ENCODE peak calls at places on chromosome 19, in seven cellular contexts. One of them, this sample, is unnamed.

GRCh38 chr19:46133777-46134231 is 9.3 kb upstream of the IGFL3 start:
- DNase-seq in AG08395: no peak
- DNase-seq in mesendoderm: peak
- DNase-seq in CD8-positive, alpha-beta memory T cell: no peak
- DNase-seq in T1000: no peak
- DNase-seq in tibial nerve: no peak
- DNase-seq in heart left ventricle: no peak
- DNase-seq in this sample: no peak

GRCh38 chr19:13043285-13043684 is 48.0 kb downstream of the NFIX start:
- DNase-seq in CD8-positive, alpha-beta memory T cell: no peak
- DNase-seq in T1000: no peak
- DNase-seq in AG08395: no peak
- DNase-seq in tibial nerve: no peak
- DNase-seq in heart left ventricle: no peak
- DNase-seq in mesendoderm: no peak
- DNase-seq in this sample: no peak

GRCh38 chr19:907183-907853 is 5.7 kb downstream of the R3HDM4 start:
- DNase-seq in mesendoderm: no peak
- DNase-seq in heart left ventricle: peak
- DNase-seq in CD8-positive, alpha-beta memory T cell: peak
- DNase-seq in AG08395: no peak
- DNase-seq in T1000: no peak
- DNase-seq in tibial nerve: no peak
- DNase-seq in this sample: no peak

GRCh38 chr19:15780595-15781418 is 6.7 kb upstream of the OR10H5 start:
- DNase-seq in mesendoderm: no peak
- DNase-seq in CD8-positive, alpha-beta memory T cell: no peak
- DNase-seq in heart left ventricle: no peak
- DNase-seq in tibial nerve: peak
- DNase-seq in AG08395: no peak
- DNase-seq in T1000: no peak
- DNase-seq in this sample: no peak

GRCh38 chr19:41706741-41707501 is 1.5 kb upstream of the CEACAM5 start:
- DNase-seq in AG08395: peak
- DNase-seq in CD8-positive, alpha-beta memory T cell: peak
- DNase-seq in heart left ventricle: no peak
- DNase-seq in tibial nerve: no peak
- DNase-seq in T1000: no peak
- DNase-seq in mesendoderm: peak
- DNase-seq in this sample: peak

GRCh38 chr19:7294571-7295212 is 478 bp upstream of the INSR start:
- DNase-seq in heart left ventricle: peak
- DNase-seq in CD8-positive, alpha-beta memory T cell: no peak
- DNase-seq in tibial nerve: peak
- DNase-seq in mesendoderm: peak
- DNase-seq in AG08395: peak
- DNase-seq in T1000: no peak
- DNase-seq in this sample: peak

GRCh38 chr19:37809366-37809765 is 30.0 kb upstream of the ZNF573 start:
- DNase-seq in mesendoderm: no peak
- DNase-seq in T1000: no peak
- DNase-seq in CD8-positive, alpha-beta memory T cell: no peak
- DNase-seq in AG08395: no peak
- DNase-seq in heart left ventricle: no peak
- DNase-seq in tibial nerve: no peak
- DNase-seq in this sample: no peak

GRCh38 chr19:12574036-12574435 is 22.8 kb upstream of the ZNF564 start:
- DNase-seq in tibial nerve: no peak
- DNase-seq in AG08395: no peak
- DNase-seq in mesendoderm: no peak
- DNase-seq in T1000: no peak
- DNase-seq in heart left ventricle: no peak
- DNase-seq in CD8-positive, alpha-beta memory T cell: peak
- DNase-seq in this sample: no peak

GRCh38 chr19:1668339-1669123 is 16.1 kb upstream of the TCF3 start:
- DNase-seq in T1000: no peak
- DNase-seq in tibial nerve: no peak
- DNase-seq in mesendoderm: no peak
- DNase-seq in heart left ventricle: no peak
- DNase-seq in AG08395: peak
- DNase-seq in CD8-positive, alpha-beta memory T cell: no peak
- DNase-seq in this sample: no peak

GRCh38 chr19:49704888-49705642 is 14.1 kb downstream of the CPT1C start:
- DNase-seq in T1000: no peak
- DNase-seq in mesendoderm: no peak
- DNase-seq in AG08395: no peak
- DNase-seq in tibial nerve: no peak
- DNase-seq in heart left ventricle: no peak
- DNase-seq in CD8-positive, alpha-beta memory T cell: no peak
- DNase-seq in this sample: no peak

GRCh38 chr19:7833225-7834156 is 3.5 kb downstream of the EVI5L start:
- DNase-seq in heart left ventricle: peak
- DNase-seq in mesendoderm: no peak
- DNase-seq in AG08395: no peak
- DNase-seq in CD8-positive, alpha-beta memory T cell: no peak
- DNase-seq in T1000: peak
- DNase-seq in tibial nerve: peak
- DNase-seq in this sample: no peak

GRCh38 chr19:30719189-30719990 is 347.2 kb downstream of the ZNF536 start:
- DNase-seq in tibial nerve: peak
- DNase-seq in AG08395: peak
- DNase-seq in CD8-positive, alpha-beta memory T cell: no peak
- DNase-seq in T1000: no peak
- DNase-seq in heart left ventricle: peak
- DNase-seq in mesendoderm: peak
- DNase-seq in this sample: no peak

GRCh38 chr19:47633516-47633915 is 24.6 kb downstream of the BICRA start:
- DNase-seq in tibial nerve: no peak
- DNase-seq in heart left ventricle: no peak
- DNase-seq in CD8-positive, alpha-beta memory T cell: no peak
- DNase-seq in AG08395: no peak
- DNase-seq in mesendoderm: no peak
- DNase-seq in T1000: no peak
- DNase-seq in this sample: no peak

GRCh38 chr19:12884202-12884601 is 2.8 kb downstream of the KLF1 start:
- DNase-seq in heart left ventricle: no peak
- DNase-seq in tibial nerve: no peak
- DNase-seq in CD8-positive, alpha-beta memory T cell: no peak
- DNase-seq in T1000: no peak
- DNase-seq in AG08395: no peak
- DNase-seq in mesendoderm: no peak
- DNase-seq in this sample: no peak

GRCh38 chr19:7078007-7078406 is 8.5 kb downstream of the ZNF557 start:
- DNase-seq in mesendoderm: no peak
- DNase-seq in AG08395: no peak
- DNase-seq in heart left ventricle: no peak
- DNase-seq in T1000: no peak
- DNase-seq in tibial nerve: no peak
- DNase-seq in CD8-positive, alpha-beta memory T cell: no peak
- DNase-seq in this sample: no peak

GRCh38 chr19:54515156-54515555 is 12.5 kb downstream of the LAIR2 start:
- DNase-seq in AG08395: no peak
- DNase-seq in mesendoderm: no peak
- DNase-seq in tibial nerve: no peak
- DNase-seq in T1000: no peak
- DNase-seq in CD8-positive, alpha-beta memory T cell: no peak
- DNase-seq in heart left ventricle: no peak
- DNase-seq in this sample: no peak

GRCh38 chr19:54707932-54708331 is 16.3 kb upstream of the KIR3DL3 start:
- DNase-seq in CD8-positive, alpha-beta memory T cell: no peak
- DNase-seq in tibial nerve: no peak
- DNase-seq in mesendoderm: no peak
- DNase-seq in T1000: no peak
- DNase-seq in heart left ventricle: no peak
- DNase-seq in AG08395: no peak
- DNase-seq in this sample: no peak

GRCh38 chr19:5125797-5126497 is 157.0 kb downstream of the KDM4B start:
- DNase-seq in CD8-positive, alpha-beta memory T cell: no peak
- DNase-seq in T1000: no peak
- DNase-seq in tibial nerve: no peak
- DNase-seq in heart left ventricle: no peak
- DNase-seq in AG08395: peak
- DNase-seq in mesendoderm: peak
- DNase-seq in this sample: no peak

GRCh38 chr19:16366433-16367268 is 42.0 kb downstream of the KLF2 start:
- DNase-seq in mesendoderm: no peak
- DNase-seq in tibial nerve: no peak
- DNase-seq in T1000: no peak
- DNase-seq in heart left ventricle: no peak
- DNase-seq in AG08395: no peak
- DNase-seq in CD8-positive, alpha-beta memory T cell: peak
- DNase-seq in this sample: no peak

GRCh38 chr19:28521169-28521568 is 691.8 kb downstream of the UQCRFS1 start:
- DNase-seq in mesendoderm: no peak
- DNase-seq in CD8-positive, alpha-beta memory T cell: no peak
- DNase-seq in T1000: no peak
- DNase-seq in heart left ventricle: no peak
- DNase-seq in AG08395: no peak
- DNase-seq in tibial nerve: no peak
- DNase-seq in this sample: no peak

GRCh38 chr19:28878862-28879566 is 333.9 kb downstream of the UQCRFS1 start:
- DNase-seq in heart left ventricle: peak
- DNase-seq in tibial nerve: peak
- DNase-seq in AG08395: peak
- DNase-seq in CD8-positive, alpha-beta memory T cell: peak
- DNase-seq in mesendoderm: peak
- DNase-seq in T1000: no peak
- DNase-seq in this sample: no peak

GRCh38 chr19:49064029-49064629 is 489 bp downstream of the NTF4 start:
- DNase-seq in T1000: no peak
- DNase-seq in AG08395: no peak
- DNase-seq in mesendoderm: peak
- DNase-seq in CD8-positive, alpha-beta memory T cell: no peak
- DNase-seq in tibial nerve: no peak
- DNase-seq in heart left ventricle: no peak
- DNase-seq in this sample: no peak

GRCh38 chr19:4391701-4392543 is 8.4 kb downstream of the SH3GL1 start:
- DNase-seq in T1000: no peak
- DNase-seq in AG08395: peak
- DNase-seq in mesendoderm: no peak
- DNase-seq in heart left ventricle: peak
- DNase-seq in tibial nerve: no peak
- DNase-seq in CD8-positive, alpha-beta memory T cell: no peak
- DNase-seq in this sample: no peak

GRCh38 chr19:1076951-1077350 is 10.0 kb downstream of the ARHGAP45 start:
- DNase-seq in tibial nerve: no peak
- DNase-seq in CD8-positive, alpha-beta memory T cell: peak
- DNase-seq in AG08395: no peak
- DNase-seq in mesendoderm: no peak
- DNase-seq in T1000: no peak
- DNase-seq in heart left ventricle: peak
- DNase-seq in this sample: no peak

GRCh38 chr19:31294189-31294588 is 55.0 kb downstream of the TSHZ3 start:
- DNase-seq in AG08395: no peak
- DNase-seq in T1000: no peak
- DNase-seq in tibial nerve: no peak
- DNase-seq in heart left ventricle: no peak
- DNase-seq in CD8-positive, alpha-beta memory T cell: no peak
- DNase-seq in mesendoderm: no peak
- DNase-seq in this sample: no peak

GRCh38 chr19:11736696-11737095 is 2.0 kb downstream of the ZNF823 start:
- DNase-seq in CD8-positive, alpha-beta memory T cell: no peak
- DNase-seq in mesendoderm: peak
- DNase-seq in AG08395: peak
- DNase-seq in heart left ventricle: peak
- DNase-seq in tibial nerve: no peak
- DNase-seq in T1000: peak
- DNase-seq in this sample: no peak

GRCh38 chr19:1254081-1254527 is 5.7 kb downstream of the MIDN start:
- DNase-seq in AG08395: no peak
- DNase-seq in heart left ventricle: peak
- DNase-seq in T1000: no peak
- DNase-seq in mesendoderm: no peak
- DNase-seq in CD8-positive, alpha-beta memory T cell: no peak
- DNase-seq in tibial nerve: no peak
- DNase-seq in this sample: no peak

GRCh38 chr19:47002853-47003610 is 16.6 kb upstream of the NPAS1 start:
- DNase-seq in tibial nerve: no peak
- DNase-seq in T1000: no peak
- DNase-seq in mesendoderm: no peak
- DNase-seq in CD8-positive, alpha-beta memory T cell: no peak
- DNase-seq in heart left ventricle: no peak
- DNase-seq in AG08395: no peak
- DNase-seq in this sample: no peak

GRCh38 chr19:34217952-34218817 is 36.2 kb upstream of the GARRE1 start:
- DNase-seq in heart left ventricle: no peak
- DNase-seq in tibial nerve: peak
- DNase-seq in T1000: peak
- DNase-seq in CD8-positive, alpha-beta memory T cell: peak
- DNase-seq in mesendoderm: no peak
- DNase-seq in AG08395: peak
- DNase-seq in this sample: peak

GRCh38 chr19:3479819-3480215 is 508 bp downstream of the SMIM24 start:
- DNase-seq in CD8-positive, alpha-beta memory T cell: peak
- DNase-seq in heart left ventricle: no peak
- DNase-seq in T1000: no peak
- DNase-seq in mesendoderm: peak
- DNase-seq in AG08395: no peak
- DNase-seq in tibial nerve: no peak
- DNase-seq in this sample: no peak

GRCh38 chr19:1269478-1270167 is 491 bp downstream of the CIRBP start:
- DNase-seq in CD8-positive, alpha-beta memory T cell: peak
- DNase-seq in T1000: peak
- DNase-seq in mesendoderm: peak
- DNase-seq in tibial nerve: peak
- DNase-seq in AG08395: peak
- DNase-seq in heart left ventricle: peak
- DNase-seq in this sample: peak

GRCh38 chr19:18995804-18996241 is 37.5 kb downstream of the SUGP2 start:
- DNase-seq in heart left ventricle: peak
- DNase-seq in CD8-positive, alpha-beta memory T cell: no peak
- DNase-seq in tibial nerve: no peak
- DNase-seq in AG08395: peak
- DNase-seq in mesendoderm: peak
- DNase-seq in T1000: no peak
- DNase-seq in this sample: peak

GRCh38 chr19:16442386-16443276 is 29.1 kb downstream of the EPS15L1 start:
- DNase-seq in heart left ventricle: peak
- DNase-seq in CD8-positive, alpha-beta memory T cell: no peak
- DNase-seq in T1000: no peak
- DNase-seq in AG08395: no peak
- DNase-seq in mesendoderm: no peak
- DNase-seq in tibial nerve: no peak
- DNase-seq in this sample: no peak

GRCh38 chr19:11209892-11210655 is 12.7 kb upstream of the KANK2 start:
- DNase-seq in AG08395: no peak
- DNase-seq in tibial nerve: no peak
- DNase-seq in heart left ventricle: no peak
- DNase-seq in CD8-positive, alpha-beta memory T cell: no peak
- DNase-seq in T1000: no peak
- DNase-seq in mesendoderm: no peak
- DNase-seq in this sample: no peak

GRCh38 chr19:19343762-19344161 is 23.1 kb downstream of the MAU2 start:
- DNase-seq in T1000: no peak
- DNase-seq in CD8-positive, alpha-beta memory T cell: no peak
- DNase-seq in heart left ventricle: no peak
- DNase-seq in AG08395: no peak
- DNase-seq in tibial nerve: no peak
- DNase-seq in mesendoderm: no peak
- DNase-seq in this sample: no peak

This sample was measured in HS-27A.